ENCODE peak calls at places on chromosomes 11 and 22, in seven cellular contexts. L is ovary, N is neural progenitor cell, D is GM23248, A is brain microvascular endothelial cell, S is mesendoderm, M is MM.1S. B is an unnamed sample.

GRCh38 chr11:111457731-111458368 is 54.3 kb downstream of the BTG4 start:
- DNase-seq in L (no peak), N (no peak), D (no peak), A (no peak), S (no peak), M (no peak), B (no peak)

GRCh38 chr22:47071078-47071811 is 308.8 kb downstream of the TBC1D22A start:
- DNase-seq in L (no peak), N (no peak), D (no peak), A (no peak), S (no peak), M (no peak), B (no peak)

GRCh38 chr11:41175304-41175972 is 284.0 kb downstream of the LRRC4C start:
- DNase-seq in L (no peak), N (peak), D (no peak), A (no peak), S (peak), M (no peak), B (no peak)

GRCh38 chr11:128716661-128717210 is 22.9 kb downstream of the FLI1 start:
- DNase-seq in L (no peak), N (peak), D (peak), A (peak), S (no peak), M (peak), B (no peak)

GRCh38 chr11:121452609-121453150 is at the start of gene SORL1-AS1:
- DNase-seq in L (no peak), N (peak), D (no peak), A (no peak), S (peak), M (no peak), B (peak)

GRCh38 chr22:23579280-23579679 is 810 bp downstream of the IGLL1 start:
- DNase-seq in L (no peak), N (no peak), D (no peak), A (no peak), S (no peak), M (no peak), B (no peak)

GRCh38 chr11:69201764-69202370 is 46.1 kb downstream of the SMIM38 start:
- DNase-seq in L (no peak), N (no peak), D (no peak), A (no peak), S (no peak), M (no peak), B (no peak)

GRCh38 chr11:68977781-68978625 is 2.8 kb downstream of the MRGPRD start:
- DNase-seq in L (no peak), N (no peak), D (no peak), A (no peak), S (no peak), M (no peak), B (no peak)

GRCh38 chr11:63804259-63804658 is 9.0 kb upstream of the SPINDOC start:
- DNase-seq in L (no peak), N (no peak), D (no peak), A (no peak), S (no peak), M (no peak), B (peak)

GRCh38 chr22:46029574-46030200 is 52.7 kb upstream of the WNT7B start:
- DNase-seq in L (peak), N (no peak), D (no peak), A (no peak), S (no peak), M (no peak), B (peak)

GRCh38 chr22:30920407-30920806 is 48.2 kb downstream of the MORC2 start:
- DNase-seq in L (peak), N (peak), D (peak), A (peak), S (peak), M (peak), B (peak)

GRCh38 chr22:26188341-26188740 is 19.1 kb downstream of the SEZ6L start:
- DNase-seq in L (no peak), N (no peak), D (no peak), A (no peak), S (no peak), M (no peak), B (no peak)

GRCh38 chr22:36325163-36326031 is 62.4 kb downstream of the MYH9 start:
- DNase-seq in L (peak), N (no peak), D (peak), A (peak), S (no peak), M (no peak), B (peak)

GRCh38 chr22:27836181-27836580 is 34.6 kb upstream of the MN1 start:
- DNase-seq in L (peak), N (no peak), D (peak), A (no peak), S (peak), M (no peak), B (no peak)

GRCh38 chr22:27808730-27809129 is 7.2 kb upstream of the MN1 start:
- DNase-seq in L (no peak), N (no peak), D (no peak), A (no peak), S (no peak), M (no peak), B (no peak)

GRCh38 chr11:126115820-126116319 is 53.2 kb upstream of the CDON start:
- DNase-seq in L (peak), N (peak), D (peak), A (peak), S (peak), M (no peak), B (peak)

GRCh38 chr22:30640361-30640760 is 4.8 kb downstream of the SLC35E4 start:
- DNase-seq in L (no peak), N (no peak), D (no peak), A (no peak), S (no peak), M (no peak), B (no peak)

GRCh38 chr11:59839615-59840014 is 5.7 kb downstream of the CBLIF start:
- DNase-seq in L (no peak), N (no peak), D (no peak), A (no peak), S (no peak), M (no peak), B (no peak)

GRCh38 chr11:70073188-70073817 is 4.8 kb upstream of the ANO1 start:
- DNase-seq in L (no peak), N (peak), D (peak), A (no peak), S (no peak), M (no peak), B (no peak)

GRCh38 chr22:46147471-46148267 is 2.7 kb upstream of the PPARA start:
- DNase-seq in L (peak), N (no peak), D (no peak), A (no peak), S (no peak), M (no peak), B (no peak)

GRCh38 chr22:29302681-29303465 is 3.6 kb upstream of the GAS2L1 start:
- DNase-seq in L (peak), N (no peak), D (no peak), A (no peak), S (peak), M (no peak), B (peak)
- H3K27ac ChIP-seq in L (peak), N (no peak), D (no peak), A (no peak), S (no peak), M (no peak), B (peak)

DNA sequence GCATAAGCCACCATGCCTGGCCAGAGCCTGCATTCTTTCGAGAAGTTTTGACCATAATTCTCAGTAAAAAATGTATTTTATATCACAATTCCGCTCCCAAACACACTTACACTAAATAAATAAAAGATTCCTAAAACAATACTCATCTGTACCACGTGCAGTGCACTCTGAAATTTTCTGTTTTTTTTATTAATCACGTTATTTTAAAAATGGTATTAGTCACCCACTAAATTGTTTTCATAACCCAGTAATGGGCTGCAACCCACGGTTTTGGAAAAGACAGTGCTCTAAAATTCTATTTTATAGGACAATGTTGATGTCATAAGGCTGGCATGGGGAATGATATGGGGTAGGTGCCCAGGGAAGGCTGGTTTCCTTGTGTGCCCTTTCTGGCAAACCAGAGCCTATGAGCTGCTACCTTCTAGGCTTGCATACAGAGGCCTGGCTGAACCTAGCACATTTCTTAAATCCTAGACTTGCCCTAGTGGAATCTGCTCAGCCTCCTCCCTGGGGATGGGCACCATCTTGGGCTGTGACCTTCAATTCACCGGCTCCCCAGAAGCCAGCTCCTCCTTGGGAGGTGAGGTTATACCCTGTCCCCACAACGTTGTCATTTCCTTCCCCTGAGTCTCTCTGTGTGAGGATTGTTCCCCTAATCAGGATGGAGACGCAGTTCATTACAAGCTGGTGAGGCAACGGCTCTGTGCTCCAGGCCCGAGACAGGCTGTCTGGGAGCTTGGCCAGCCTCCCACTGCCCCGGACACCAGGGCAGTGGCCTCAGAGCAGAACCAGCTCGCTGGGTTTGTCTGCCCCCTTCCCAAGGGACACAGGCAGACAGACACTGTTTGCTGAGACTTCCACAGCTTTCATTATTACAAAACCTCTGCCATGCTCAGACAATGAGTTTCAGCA is 116.5 kb upstream of the NAV2 start:
- DNase-seq in L (no peak), N (no peak), D (peak), A (peak), S (no peak), M (no peak), B (no peak)
- H3K4me3 ChIP-seq in L (no peak), N (no peak), D (peak), A (no peak), S (no peak), M (no peak), B (no peak)

GRCh38 chr11:94813436-94813720 is 45.2 kb downstream of the AMOTL1 start:
- DNase-seq in L (no peak), N (no peak), D (no peak), A (no peak), S (peak), M (no peak), B (no peak)

GRCh38 chr11:94806436-94806835 is 38.3 kb downstream of the AMOTL1 start:
- DNase-seq in L (no peak), N (no peak), D (no peak), A (no peak), S (no peak), M (no peak), B (no peak)

GRCh38 chr11:94804874-94805273 is 36.7 kb downstream of the AMOTL1 start:
- DNase-seq in L (no peak), N (no peak), D (no peak), A (no peak), S (no peak), M (no peak), B (peak)

GRCh38 chr11:94805994-94806393 is 37.8 kb downstream of the AMOTL1 start:
- DNase-seq in L (no peak), N (no peak), D (peak), A (no peak), S (no peak), M (no peak), B (no peak)

DNA sequence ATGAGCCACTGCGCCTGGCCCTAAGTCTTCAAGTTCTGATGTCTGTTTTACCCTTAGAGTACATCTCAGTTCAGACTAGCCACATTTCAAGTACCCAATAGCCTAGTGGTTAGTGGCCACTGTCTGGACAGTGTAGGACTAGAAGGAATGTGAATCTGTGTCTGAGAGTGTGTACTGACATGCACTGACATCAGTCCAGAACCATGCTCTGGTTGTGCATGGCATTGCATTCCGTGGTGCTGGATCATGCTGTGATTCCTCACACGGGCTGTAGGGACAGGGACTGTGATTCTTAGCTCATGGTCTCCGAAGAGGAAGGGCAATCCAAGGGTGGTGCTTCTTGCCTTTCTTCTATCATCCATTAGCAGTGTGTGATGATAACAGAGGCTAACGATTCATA is 41.1 kb downstream of the AMOTL1 start:
- DNase-seq in L (no peak), N (no peak), D (peak), A (peak), S (peak), M (no peak), B (no peak)
- H3K27ac ChIP-seq in L (no peak), N (no peak), D (no peak), A (peak), S (no peak), M (no peak), B (no peak)

GRCh38 chr11:85682330-85683305 is 3.4 kb downstream of the CCDC89 start:
- DNase-seq in L (peak), N (no peak), D (peak), A (peak), S (no peak), M (no peak), B (peak)

GRCh38 chr11:85680897-85681296 is 5.1 kb downstream of the CCDC89 start:
- DNase-seq in L (no peak), N (no peak), D (no peak), A (no peak), S (peak), M (no peak), B (no peak)

GRCh38 chr11:85685131-85685819 is 720 bp downstream of the CCDC89 start:
- DNase-seq in L (peak), N (no peak), D (peak), A (no peak), S (no peak), M (no peak), B (no peak)

DNA sequence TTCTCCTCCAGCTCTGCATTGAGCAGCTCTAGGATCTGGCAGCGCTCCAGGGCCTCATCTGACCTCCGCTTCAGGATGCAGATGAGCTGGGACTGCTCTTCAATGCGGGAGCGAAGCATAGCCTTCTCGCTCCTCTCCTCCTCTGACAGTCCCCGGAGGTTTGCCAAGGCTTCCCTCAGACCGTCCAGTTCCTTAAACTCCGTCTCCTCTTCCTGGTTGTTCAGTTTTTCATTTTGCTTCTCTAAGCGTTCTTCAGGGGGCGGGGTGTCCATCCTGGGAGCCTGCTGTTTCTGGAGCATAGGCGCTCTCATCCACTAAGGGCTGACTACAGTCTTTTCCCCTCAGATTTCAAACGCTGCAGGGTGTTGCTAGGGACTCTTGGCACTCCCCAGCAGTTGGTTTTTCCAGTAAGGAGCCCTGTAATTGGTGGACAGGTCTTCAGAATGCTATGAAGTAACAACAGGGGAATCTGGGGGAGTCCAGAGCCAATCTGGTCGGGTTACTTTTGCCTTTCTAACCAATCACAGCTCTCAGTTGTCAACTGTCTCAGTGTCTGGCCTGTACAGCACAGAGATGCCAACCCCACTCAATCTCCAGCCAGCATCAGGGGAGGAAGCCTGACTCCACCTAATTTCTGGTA is at the start of gene CCDC89:
- DNase-seq in L (peak), N (peak), D (peak), A (peak), S (peak), M (no peak), B (peak)
- H3K4me3 ChIP-seq in L (peak), N (no peak), D (peak), A (peak), S (no peak), M (no peak), B (no peak)

GRCh38 chr11:7924526-7924925 is 6.5 kb downstream of the OR10A6 start:
- DNase-seq in L (no peak), N (no peak), D (no peak), A (no peak), S (peak), M (no peak), B (peak)
- H3K27ac ChIP-seq in L (no peak), N (no peak), D (no peak), A (no peak), S (no peak), M (no peak), B (peak)

GRCh38 chr22:39242389-39242808 is 2.4 kb downstream of the PDGFB start:
- DNase-seq in L (no peak), N (peak), D (no peak), A (no peak), S (no peak), M (peak), B (no peak)

GRCh38 chr22:39244496-39245129 is at the start of gene PDGFB:
- DNase-seq in L (no peak), N (peak), D (peak), A (no peak), S (peak), M (peak), B (peak)

GRCh38 chr22:39244073-39244495 is 698 bp downstream of the PDGFB start:
- DNase-seq in L (no peak), N (peak), D (peak), A (no peak), S (no peak), M (peak), B (no peak)

GRCh38 chr22:39242809-39243442 is 1.9 kb downstream of the PDGFB start:
- DNase-seq in L (no peak), N (peak), D (no peak), A (no peak), S (peak), M (peak), B (peak)

DNA sequence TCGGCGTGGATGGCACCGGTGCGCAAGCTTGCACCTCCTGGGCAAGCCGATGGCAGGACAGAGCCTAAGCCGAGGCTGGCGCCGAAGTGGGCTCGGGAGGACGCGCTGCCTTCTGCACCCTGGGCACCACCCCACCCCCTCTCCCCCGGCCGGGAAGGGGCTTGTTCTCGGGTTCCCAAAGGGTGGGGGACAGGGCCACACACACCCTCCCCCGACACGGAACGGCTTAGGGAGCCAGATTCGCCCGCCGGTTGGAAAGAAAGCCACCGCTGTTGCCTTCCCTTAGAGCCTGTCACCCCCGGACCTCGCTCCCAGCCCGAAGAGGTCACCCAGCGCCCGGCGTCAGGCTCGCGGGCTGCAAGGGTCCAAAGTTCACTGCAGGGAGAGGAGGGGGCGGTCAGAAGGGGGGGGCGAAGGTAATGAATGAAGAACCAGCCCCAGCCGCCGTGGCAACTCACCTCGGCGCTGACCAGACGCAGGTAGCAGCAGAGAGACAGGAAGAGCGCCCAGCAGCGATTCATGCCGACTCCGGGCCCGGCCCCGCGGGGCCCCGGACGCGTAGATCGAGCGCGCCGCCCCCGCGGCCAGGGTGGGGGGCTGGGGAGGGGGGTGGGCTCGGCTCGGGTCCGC is 1.2 kb downstream of the PDGFB start:
- DNase-seq in L (no peak), N (peak), D (no peak), A (no peak), S (peak), M (peak), B (peak)
- H3K4me3 ChIP-seq in L (peak), N (peak), D (peak), A (peak), S (peak), M (peak), B (peak)

DNA sequence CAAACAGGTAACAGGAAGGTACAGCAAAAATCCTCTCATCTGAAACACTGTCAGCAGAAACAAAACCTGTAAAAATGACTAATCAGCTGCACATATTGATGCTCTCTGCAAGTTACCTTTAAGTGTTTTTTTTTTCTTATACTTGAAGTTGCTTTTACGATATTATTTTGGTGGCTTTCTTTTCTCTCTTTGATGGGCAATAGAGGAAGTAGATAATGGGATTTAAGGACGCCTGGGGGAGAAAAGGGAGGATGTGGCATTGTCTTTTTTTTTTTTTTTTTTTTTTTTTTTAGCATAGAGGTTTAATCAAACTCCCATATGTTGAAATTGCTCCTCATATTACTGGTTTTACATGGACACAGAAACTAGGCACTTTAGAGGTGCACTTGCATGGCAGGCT is 11.4 kb upstream of the ADSL start:
- DNase-seq in L (no peak), N (no peak), D (no peak), A (no peak), S (peak), M (no peak), B (no peak)
- H3K27ac ChIP-seq in L (no peak), N (no peak), D (no peak), A (no peak), S (no peak), M (no peak), B (no peak)